ENCODE peak calls at places on chromosomes 12 and 14, in ten cellular contexts. Z, L, D, E, H, K, C, G, P and I are unnamed samples.

GRCh38 chr14:68757618-68758081 is 35.2 kb downstream of the ZFP36L1 start:
- DNase-seq in G (peak; percentile 43), K (peak; percentile 77), P (peak; percentile 74), Z (no peak), L (no peak), D (no peak), H (no peak), C (peak; percentile 22), E (no peak), I (no peak)

GRCh38 chr12:113065126-113066007 is 8.8 kb downstream of the DTX1 start:
- DNase-seq in H (no peak), Z (peak; percentile 46), P (peak; percentile 64), L (no peak), K (peak; percentile 5), G (no peak), E (no peak), D (no peak), C (no peak), I (no peak)

GRCh38 chr14:58709949-58710348 is 72.2 kb downstream of the DACT1 start:
- DNase-seq in K (no peak), H (no peak), L (no peak), C (no peak), P (no peak), D (no peak), G (no peak), E (no peak), Z (no peak), I (no peak)

GRCh38 chr12:89417246-89417977 is 65.1 kb upstream of the DUSP6 start:
- DNase-seq in C (peak; percentile 17), D (no peak), H (no peak), E (no peak), G (peak; percentile 64), L (no peak), K (no peak), Z (no peak), P (no peak), I (no peak)

GRCh38 chr12:93223440-93224426 is 154.0 kb upstream of the NUDT4 start:
- DNase-seq in L (no peak), H (no peak), E (no peak), D (no peak), P (no peak), G (peak; percentile 75), K (no peak), Z (no peak), C (no peak), I (no peak)

GRCh38 chr14:66105819-66106218 is 380.4 kb upstream of the CCDC196 start:
- DNase-seq in E (no peak), Z (no peak), K (no peak), G (peak; percentile 1), H (peak; percentile 7), C (no peak), D (no peak), L (no peak), P (no peak), I (no peak)

GRCh38 chr12:91870872-91871707 is 274.6 kb downstream of the BTG1 start:
- DNase-seq in L (no peak), H (no peak), E (peak; percentile 91), C (no peak), Z (no peak), D (no peak), G (no peak), K (no peak), P (no peak), I (no peak)

GRCh38 chr14:54606631-54607133 is 39.8 kb downstream of the SAMD4A start:
- DNase-seq in Z (no peak), E (no peak), G (peak; percentile 92), K (no peak), C (peak; percentile 65), D (no peak), L (no peak), H (peak; percentile 90), P (peak; percentile 72), I (no peak)

GRCh38 chr12:13170892-13171490 is 25.5 kb upstream of the EMP1 start:
- DNase-seq in K (no peak), L (no peak), E (no peak), D (no peak), C (no peak), H (no peak), G (no peak), P (no peak), Z (no peak), I (peak; percentile 13)

GRCh38 chr14:47507866-47508265 is 167.5 kb downstream of the MDGA2 start:
- DNase-seq in G (no peak), C (no peak), Z (no peak), E (no peak), L (no peak), K (no peak), P (no peak), H (no peak), D (no peak), I (no peak)

GRCh38 chr12:56766535-56766934 is 3.4 kb downstream of the HSD17B6 start:
- DNase-seq in P (no peak), H (no peak), D (peak; percentile 30), Z (no peak), G (no peak), L (no peak), C (no peak), K (no peak), E (no peak), I (no peak)

GRCh38 chr12:98513379-98514318 is 1.7 kb upstream of the TMPO start:
- DNase-seq in H (no peak), E (no peak), D (no peak), Z (no peak), L (no peak), C (no peak), K (peak; percentile 78), G (no peak), P (no peak), I (no peak)

GRCh38 chr14:47539065-47539464 is 136.3 kb downstream of the MDGA2 start:
- DNase-seq in H (no peak), C (peak; percentile 17), P (no peak), K (peak; percentile 59), G (peak; percentile 6), L (no peak), E (no peak), D (no peak), Z (peak; percentile 68), I (peak; percentile 5)

GRCh38 chr14:56094063-56094462 is 24.1 kb upstream of the PELI2 start:
- DNase-seq in P (no peak), E (no peak), H (no peak), Z (no peak), C (no peak), L (no peak), D (no peak), G (no peak), K (no peak), I (no peak)

GRCh38 chr12:34394211-34395055 is 372.1 kb downstream of the ALG10 start:
- DNase-seq in C (no peak), G (no peak), E (no peak), K (no peak), H (no peak), L (no peak), Z (no peak), D (no peak), P (peak; percentile 49), I (no peak)

GRCh38 chr12:6222009-6222702 is 22.0 kb downstream of the CD9 start:
- DNase-seq in E (no peak), Z (no peak), L (no peak), K (no peak), G (peak; percentile 84), P (no peak), H (no peak), C (no peak), D (no peak), I (no peak)

GRCh38 chr12:32390572-32391219 is 8.7 kb upstream of the FGD4 start:
- DNase-seq in L (no peak), D (peak; percentile 43), E (no peak), C (no peak), H (no peak), K (no peak), G (no peak), Z (peak; percentile 84), P (no peak), I (no peak)

GRCh38 chr12:127245009-127245408 is 1022.0 kb upstream of the TMEM132C start:
- DNase-seq in L (no peak), H (no peak), P (no peak), Z (no peak), C (no peak), K (no peak), E (no peak), G (peak; percentile 55), D (no peak), I (no peak)

GRCh38 chr12:15322164-15323054 is at the start of gene PTPRO:
- DNase-seq in E (peak; percentile 56), D (peak; percentile 5), P (peak; percentile 54), G (peak; percentile 7), Z (peak; percentile 58), H (no peak), L (no peak), C (peak; percentile 7), K (no peak), I (peak; percentile 23)

GRCh38 chr12:57203201-57203600 is 13.4 kb upstream of the NXPH4 start:
- DNase-seq in K (no peak), P (no peak), E (no peak), G (no peak), Z (no peak), C (no peak), L (no peak), D (no peak), H (no peak), I (no peak)

GRCh38 chr12:123264642-123265041 is 7.0 kb downstream of the CDK2AP1 start:
- DNase-seq in D (no peak), H (no peak), C (no peak), E (no peak), L (no peak), Z (no peak), G (no peak), P (no peak), K (peak; percentile 35), I (no peak)

GRCh38 chr14:52950898-52951729 is at the start of gene FERMT2:
- DNase-seq in H (no peak), G (peak; percentile 85), C (peak; percentile 85), L (no peak), E (peak; percentile 82), P (peak; percentile 94), D (peak; percentile 57), Z (peak; percentile 87), K (peak; percentile 68), I (peak; percentile 91)

GRCh38 chr14:98580131-98580678 is 691.8 kb downstream of the BCL11B start:
- DNase-seq in G (no peak), C (no peak), P (no peak), H (no peak), Z (peak; percentile 16), D (no peak), K (peak; percentile 8), L (peak; percentile 6), E (no peak), I (no peak)

GRCh38 chr12:132572106-132572505 is 38.3 kb downstream of the LRCOL1 start:
- DNase-seq in E (no peak), G (no peak), K (no peak), P (no peak), C (no peak), Z (no peak), L (no peak), D (no peak), H (no peak), I (no peak)

GRCh38 chr12:9334026-9334692 is 126.0 kb upstream of the PZP start:
- DNase-seq in E (no peak), H (no peak), P (no peak), K (no peak), Z (no peak), G (no peak), C (no peak), L (no peak), D (no peak), I (no peak)

GRCh38 chr14:22556021-22556989 is 32.7 kb downstream of the DAD1 start:
- DNase-seq in P (peak; percentile 71), L (peak; percentile 94), E (no peak), G (peak; percentile 99), Z (peak; percentile 30), K (peak; percentile 95), D (peak; percentile 97), H (no peak), C (peak; percentile 36), I (no peak)

GRCh38 chr12:53061404-53062010 is 11.6 kb downstream of the TNS2 start:
- DNase-seq in G (peak; percentile 73), C (no peak), K (peak; percentile 22), Z (peak; percentile 24), E (peak; percentile 91), L (no peak), D (no peak), H (no peak), P (peak; percentile 56), I (no peak)

GRCh38 chr12:100555722-100556121 is 17.8 kb upstream of the GAS2L3 start:
- DNase-seq in K (no peak), P (no peak), Z (no peak), L (no peak), H (no peak), C (no peak), E (no peak), G (no peak), D (no peak), I (no peak)